ENCODE peak calls at places on chromosomes 5 and 9, in seven cellular contexts. N is NCI-H1436, P is GM06990, B is progenitor cell of endocrine pancreas, K is NAMALWA, O is GF-D8, L is WTC11. V is an unnamed sample.

GRCh38 chr5:167587768-167588167 is 703.7 kb upstream of the WWC1 start:
- DNase-seq in N (no peak), P (no peak), B (peak), K (no peak), O (no peak), L (peak), V (peak)

GRCh38 chr5:32805966-32806626 is 95.0 kb downstream of the NPR3 start:
- DNase-seq in N (no peak), P (no peak), B (no peak), K (no peak), O (no peak), L (no peak), V (no peak)

GRCh38 chr9:115672477-115673316 is 480.9 kb upstream of the PAPPA start:
- DNase-seq in N (no peak), P (no peak), B (no peak), K (no peak), O (no peak), L (no peak), V (no peak)

GRCh38 chr5:136754216-136754615 is 388.9 kb upstream of the TRPC7 start:
- DNase-seq in N (no peak), P (no peak), B (no peak), K (no peak), O (no peak), L (no peak), V (no peak)

GRCh38 chr5:153613143-153613542 is 122.7 kb downstream of the GRIA1 start:
- DNase-seq in N (no peak), P (no peak), B (no peak), K (no peak), O (no peak), L (no peak), V (no peak)

GRCh38 chr9:129888809-129889460 is 53.7 kb downstream of the USP20 start:
- DNase-seq in N (no peak), P (no peak), B (no peak), K (no peak), O (no peak), L (no peak), V (no peak)

GRCh38 chr5:18534119-18534518 is 899.9 kb downstream of the TAF11L14 start:
- DNase-seq in N (no peak), P (no peak), B (no peak), K (no peak), O (no peak), L (no peak), V (peak)

GRCh38 chr5:137450759-137451158 is 48.4 kb downstream of the SPOCK1 start:
- DNase-seq in N (no peak), P (no peak), B (no peak), K (no peak), O (no peak), L (no peak), V (no peak)

GRCh38 chr5:10636363-10637142 is 72.7 kb downstream of the ANKRD33B start:
- DNase-seq in N (no peak), P (no peak), B (no peak), K (no peak), O (no peak), L (no peak), V (no peak)

GRCh38 chr5:23507278-23507685 is at the start of gene PRDM9:
- DNase-seq in N (peak), P (peak), B (no peak), K (no peak), O (no peak), L (peak), V (no peak)

GRCh38 chr5:73180561-73180960 is 7.6 kb downstream of the TMEM174 start:
- DNase-seq in N (no peak), P (no peak), B (no peak), K (no peak), O (no peak), L (no peak), V (no peak)